ENCODE peak calls at places on chromosome 15, in six cellular contexts. X is mammary epithelial cell, G is coronary artery, F is lung, N is tibial artery, B is endothelial cell of umbilical vein. K is an unnamed sample.

GRCh38 chr15:68621535-68621934 is 42.7 kb downstream of the CORO2B start:
- DNase-seq in X (no peak), G (no peak), F (no peak), N (no peak), B (no peak), K (no peak)

GRCh38 chr15:30872341-30872748 is 31.4 kb upstream of the FAN1 start:
- DNase-seq in X (peak; percentile 23), G (no peak), F (no peak), N (no peak), B (no peak), K (no peak)

GRCh38 chr15:35374661-35375060 is 171.3 kb downstream of the DPH6 start:
- DNase-seq in X (no peak), G (no peak), F (no peak), N (no peak), B (no peak), K (no peak)

GRCh38 chr15:101288905-101289513 is 6.0 kb downstream of the SNRPA1 start:
- DNase-seq in X (peak; percentile 37), G (no peak), F (no peak), N (no peak), B (peak; percentile 28), K (no peak)

GRCh38 chr15:91219203-91219602 is 119.1 kb downstream of the SV2B start:
- DNase-seq in X (no peak), G (no peak), F (no peak), N (no peak), B (no peak), K (no peak)

GRCh38 chr15:57216288-57216687 is 160.0 kb upstream of the CGNL1 start:
- DNase-seq in X (peak; percentile 64), G (no peak), F (no peak), N (no peak), B (peak; percentile 68), K (peak; percentile 96)

GRCh38 chr15:88838667-88839066 is 35.4 kb downstream of the ACAN start:
- DNase-seq in X (no peak), G (no peak), F (no peak), N (no peak), B (no peak), K (no peak)

GRCh38 chr15:62883938-62884479 is 158.5 kb upstream of the TPM1 start:
- DNase-seq in X (no peak), G (no peak), F (no peak), N (no peak), B (no peak), K (no peak)

GRCh38 chr15:91947370-91947769 is 93.9 kb downstream of the SLCO3A1 start:
- DNase-seq in X (peak; percentile 22), G (no peak), F (no peak), N (no peak), B (no peak), K (no peak)

GRCh38 chr15:60797444-60798040 is 318.6 kb upstream of the ICE2 start:
- DNase-seq in X (no peak), G (no peak), F (no peak), N (no peak), B (no peak), K (no peak)

GRCh38 chr15:30882861-30883433 is 20.8 kb upstream of the FAN1 start:
- DNase-seq in X (no peak), G (no peak), F (no peak), N (no peak), B (no peak), K (no peak)

GRCh38 chr15:25394893-25395292 is 43.9 kb downstream of the UBE3A start:
- DNase-seq in X (no peak), G (no peak), F (no peak), N (no peak), B (no peak), K (no peak)

GRCh38 chr15:44550256-44550655 is 13.3 kb downstream of the EIF3J start:
- DNase-seq in X (no peak), G (no peak), F (no peak), N (no peak), B (peak; percentile 58), K (peak; percentile 43)

GRCh38 chr15:44541282-44541958 is 4.5 kb downstream of the EIF3J start:
- DNase-seq in X (peak; percentile 43), G (no peak), F (no peak), N (no peak), B (peak; percentile 74), K (peak; percentile 73)

GRCh38 chr15:44550734-44551133 is 13.8 kb downstream of the EIF3J start:
- DNase-seq in X (no peak), G (no peak), F (no peak), N (no peak), B (no peak), K (no peak)

DNA sequence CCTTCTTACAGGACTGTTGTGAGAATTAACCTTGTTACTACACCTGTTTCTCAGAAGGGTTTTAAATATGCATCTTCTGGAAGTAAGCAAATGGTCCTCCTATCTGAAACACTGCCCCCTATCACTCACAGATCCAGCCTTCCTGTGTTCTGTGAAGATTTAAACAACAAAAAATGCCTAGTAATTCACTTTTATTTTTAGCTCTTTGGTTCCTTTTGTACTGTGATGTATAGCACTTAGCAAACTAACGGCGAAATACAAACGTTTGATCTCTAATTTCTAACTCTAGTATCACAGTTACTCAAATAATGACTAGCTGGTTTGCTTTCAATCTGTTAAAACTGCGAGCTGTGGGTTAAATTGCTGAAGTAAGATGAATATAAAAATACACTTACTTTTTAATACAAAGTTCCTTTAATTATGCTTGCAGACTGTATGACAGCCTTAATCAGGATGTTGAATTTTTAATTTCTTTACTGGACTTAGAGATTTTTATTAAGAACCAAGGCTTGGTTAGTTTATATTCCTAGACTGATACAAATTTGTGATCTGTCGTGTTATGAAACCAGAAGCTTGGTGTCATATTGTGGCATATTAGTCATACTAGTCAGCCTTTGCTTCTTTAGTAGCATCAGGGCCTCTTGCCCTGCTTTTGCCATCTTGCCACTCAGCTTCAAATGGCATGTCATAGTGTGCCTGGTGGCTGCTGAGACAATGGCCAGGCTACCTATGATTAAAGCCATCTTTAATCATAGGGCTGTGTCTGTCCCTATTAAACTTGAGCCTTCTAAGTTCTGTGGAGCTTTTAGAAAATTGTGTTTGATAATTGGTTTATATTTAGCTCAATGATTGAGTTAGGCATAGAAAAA is 9.2 kb downstream of the EIF3J start:
- DNase-seq in X (peak; percentile 37), G (no peak), F (no peak), N (no peak), B (peak; percentile 39), K (no peak)
- TF ChIP-seq CTCF in X (peak; percentile 21), G (no peak), F (no peak), N (no peak), B (peak; percentile 30), K (peak; percentile 54)

DNA sequence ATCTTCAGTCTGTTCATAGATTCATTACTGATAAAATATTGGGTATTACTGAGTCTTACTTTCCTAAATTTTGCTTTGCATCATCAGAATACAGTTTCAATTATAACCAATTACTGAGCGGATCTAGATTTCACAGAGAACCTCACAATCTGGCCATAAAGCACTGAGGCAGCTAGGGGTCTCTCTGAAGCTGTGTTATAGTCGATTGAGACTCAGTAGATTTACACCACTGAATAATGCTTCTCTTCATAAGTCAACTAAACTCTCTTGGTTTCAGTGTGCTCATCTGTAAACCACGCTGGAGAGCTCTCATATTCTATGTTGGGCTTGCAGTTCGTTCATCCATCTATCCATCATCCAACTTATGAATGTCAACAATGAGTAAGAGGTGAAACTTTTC is 180.6 kb downstream of the GREM1 start:
- DNase-seq in X (no peak), G (no peak), F (no peak), N (no peak), B (no peak), K (no peak)
- H3K4me3 ChIP-seq in X (no peak overlapping the region), G (no peak overlapping the region), F (no peak overlapping the region), N (no peak overlapping the region), B (no peak overlapping the region), K (no peak overlapping the region)

GRCh38 chr15:81113861-81114261 is 20.2 kb upstream of the CFAP161 start:
- DNase-seq in X (peak; percentile 44), G (no peak), F (no peak), N (no peak), B (peak; percentile 14), K (no peak)

GRCh38 chr15:81108427-81108826 is 25.6 kb upstream of the CFAP161 start:
- DNase-seq in X (no peak), G (no peak), F (no peak), N (no peak), B (peak; percentile 49), K (no peak)

GRCh38 chr15:81111510-81112375 is 22.3 kb upstream of the CFAP161 start:
- DNase-seq in X (peak; percentile 79), G (no peak), F (no peak), N (no peak), B (no peak), K (no peak)

GRCh38 chr15:81113204-81113657 is 20.8 kb upstream of the CFAP161 start:
- DNase-seq in X (no peak), G (no peak), F (no peak), N (no peak), B (peak; percentile 53), K (no peak)

GRCh38 chr15:81111018-81111417 is 23.1 kb upstream of the CFAP161 start:
- DNase-seq in X (peak; percentile 92), G (no peak), F (no peak), N (no peak), B (no peak), K (no peak)
- TF ChIP-seq CTCF in X (no peak), G (no peak), F (no peak), N (no peak), B (no peak), K (no peak)

DNA sequence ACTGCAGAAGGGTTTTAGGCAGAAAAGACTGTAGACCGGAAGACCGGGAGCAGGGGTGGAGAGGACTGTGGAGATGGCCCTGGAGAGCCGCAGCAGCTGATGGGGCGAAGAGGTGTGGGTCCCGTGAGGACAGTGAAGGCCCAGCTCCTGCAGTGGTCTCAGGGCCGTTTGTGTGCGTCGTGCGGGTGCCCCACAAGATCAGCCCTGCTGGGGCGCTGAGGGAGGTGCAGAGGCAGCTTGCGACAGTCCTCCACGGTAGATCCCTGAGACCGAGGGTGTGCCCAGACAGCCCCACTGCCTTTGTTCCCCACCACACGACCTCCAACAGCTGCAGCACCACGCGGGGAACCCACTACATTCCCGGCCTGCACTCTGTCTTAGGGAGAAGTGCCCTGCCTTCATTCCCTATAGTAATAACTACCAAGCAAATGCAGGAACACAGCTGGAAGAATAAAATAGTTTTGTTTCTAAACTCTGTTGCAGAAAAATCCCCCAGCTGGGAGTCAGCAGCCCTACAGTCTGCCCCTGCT is 19.0 kb upstream of the CRABP1 start:
- DNase-seq in X (no peak), G (no peak), F (no peak), N (no peak), B (no peak), K (no peak)
- H3K4me3 ChIP-seq in X (no peak overlapping the region), G (no peak overlapping the region), F (no peak overlapping the region), N (no peak overlapping the region), B (no peak overlapping the region), K (no peak overlapping the region)

DNA sequence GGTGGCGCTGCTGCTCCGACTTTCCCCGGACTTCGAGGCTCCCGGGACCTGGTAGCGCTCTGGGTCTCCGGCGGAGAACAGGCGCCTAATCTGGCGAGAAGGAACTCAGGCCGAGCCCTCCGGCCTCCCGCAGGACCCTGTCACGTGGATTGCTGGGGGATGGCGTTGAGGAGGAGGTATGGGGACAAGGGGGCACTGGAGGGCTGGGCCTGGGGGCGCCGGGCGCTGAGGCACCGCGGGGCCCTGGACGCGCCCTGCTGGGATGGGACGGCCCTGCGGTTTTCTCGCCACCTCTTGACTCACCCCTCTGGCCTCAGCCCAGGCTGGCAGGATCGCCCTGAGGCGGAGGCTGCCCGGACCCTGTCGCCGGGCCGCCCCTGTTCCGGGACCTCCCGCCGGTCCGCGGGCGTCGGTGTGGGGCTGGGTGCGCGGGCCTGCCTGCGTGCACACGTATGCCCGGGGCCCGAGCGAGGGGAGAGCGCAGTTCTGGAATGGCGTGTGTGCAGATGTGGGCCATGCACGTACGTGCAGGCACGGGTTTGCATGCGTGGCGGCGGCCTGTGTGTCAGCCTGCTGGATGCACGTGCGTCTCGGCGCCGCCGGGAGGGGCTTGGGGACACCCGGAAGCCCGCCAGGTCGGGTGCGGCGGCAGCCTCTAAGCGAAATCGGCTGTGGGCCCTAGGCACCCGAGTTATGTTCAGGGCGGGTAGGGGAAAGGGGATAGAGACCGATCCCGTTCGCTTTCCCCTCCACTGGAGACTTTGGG is 752 bp downstream of the C15orf39 start:
- DNase-seq in X (peak; percentile 68), G (peak; percentile 86), F (peak; percentile 78), N (peak; percentile 85), B (peak; percentile 59), K (no peak)
- TF ChIP-seq CTCF in X (no peak), G (no peak), F (no peak), N (no peak), B (no peak), K (no peak)